ENCODE peak calls at places on chromosomes 7 and 10, in four cellular contexts. One of them, this sample, is unnamed.

GRCh38 chr7:112152186-112152585 is 54.0 kb downstream of the DOCK4 start:
- DNase-seq in HL-60: no peak
- DNase-seq in foreskin fibroblast: peak
- DNase-seq in fibroblast of pulmonary artery: no peak
- DNase-seq in this sample: no peak

GRCh38 chr10:15169555-15170407 is 1.3 kb upstream of the NMT2 start:
- DNase-seq in HL-60: no peak
- DNase-seq in foreskin fibroblast: no peak
- DNase-seq in fibroblast of pulmonary artery: no peak
- DNase-seq in this sample: no peak

GRCh38 chr7:34320926-34321609 is 336.9 kb upstream of the NPSR1 start:
- DNase-seq in HL-60: peak
- DNase-seq in foreskin fibroblast: peak
- DNase-seq in fibroblast of pulmonary artery: peak
- DNase-seq in this sample: peak

GRCh38 chr7:92489634-92490033 is 11.9 kb upstream of the ERVW-1 start:
- DNase-seq in HL-60: no peak
- DNase-seq in foreskin fibroblast: no peak
- DNase-seq in fibroblast of pulmonary artery: peak
- DNase-seq in this sample: no peak

GRCh38 chr7:4796453-4796852 is 21.0 kb downstream of the AP5Z1 start:
- DNase-seq in HL-60: no peak
- DNase-seq in foreskin fibroblast: no peak
- DNase-seq in fibroblast of pulmonary artery: no peak
- DNase-seq in this sample: no peak

GRCh38 chr7:134632937-134633540 is 13.6 kb upstream of the BPGM start:
- DNase-seq in HL-60: no peak
- DNase-seq in foreskin fibroblast: peak
- DNase-seq in fibroblast of pulmonary artery: peak
- DNase-seq in this sample: no peak

GRCh38 chr10:70212879-70213278 is 20.4 kb downstream of the PPA1 start:
- DNase-seq in HL-60: no peak
- DNase-seq in foreskin fibroblast: no peak
- DNase-seq in fibroblast of pulmonary artery: no peak
- DNase-seq in this sample: no peak

GRCh38 chr10:23314835-23315239 is 29.8 kb downstream of the C10orf67 start:
- DNase-seq in HL-60: no peak
- DNase-seq in foreskin fibroblast: peak
- DNase-seq in fibroblast of pulmonary artery: peak
- DNase-seq in this sample: peak

GRCh38 chr10:12041766-12042408 is 722 bp downstream of the UPF2 start:
- DNase-seq in HL-60: no peak
- DNase-seq in foreskin fibroblast: peak
- DNase-seq in fibroblast of pulmonary artery: peak
- DNase-seq in this sample: no peak

GRCh38 chr10:5095687-5096086 is 1.5 kb downstream of the AKR1C3 start:
- DNase-seq in HL-60: no peak
- DNase-seq in foreskin fibroblast: no peak
- DNase-seq in fibroblast of pulmonary artery: no peak
- DNase-seq in this sample: no peak

GRCh38 chr7:157969995-157970394 is 617.6 kb downstream of the PTPRN2 start:
- DNase-seq in HL-60: no peak
- DNase-seq in foreskin fibroblast: no peak
- DNase-seq in fibroblast of pulmonary artery: no peak
- DNase-seq in this sample: no peak

GRCh38 chr10:80133221-80133620 is 691 bp downstream of the PLAC9 start:
- DNase-seq in HL-60: no peak
- DNase-seq in foreskin fibroblast: peak
- DNase-seq in fibroblast of pulmonary artery: peak
- DNase-seq in this sample: no peak

GRCh38 chr10:68135922-68136718 is 26.8 kb downstream of the MYPN start:
- DNase-seq in HL-60: no peak
- DNase-seq in foreskin fibroblast: peak
- DNase-seq in fibroblast of pulmonary artery: peak
- DNase-seq in this sample: peak

GRCh38 chr10:46254467-46254866 is 32.3 kb upstream of the ANTXRL start:
- DNase-seq in HL-60: no peak
- DNase-seq in foreskin fibroblast: no peak
- DNase-seq in fibroblast of pulmonary artery: no peak
- DNase-seq in this sample: no peak

GRCh38 chr7:151062399-151063211 is 3.2 kb downstream of the SLC4A2 start:
- DNase-seq in HL-60: no peak
- DNase-seq in foreskin fibroblast: peak
- DNase-seq in fibroblast of pulmonary artery: peak
- DNase-seq in this sample: no peak

GRCh38 chr7:73971701-73972341 is 56.2 kb upstream of the ELN start:
- DNase-seq in HL-60: no peak
- DNase-seq in foreskin fibroblast: no peak
- DNase-seq in fibroblast of pulmonary artery: no peak
- DNase-seq in this sample: no peak

GRCh38 chr10:131577786-131578471 is 266.4 kb upstream of the TCERG1L start:
- DNase-seq in HL-60: no peak
- DNase-seq in foreskin fibroblast: no peak
- DNase-seq in fibroblast of pulmonary artery: no peak
- DNase-seq in this sample: no peak

GRCh38 chr7:29289156-29290021 is 94.8 kb downstream of the CHN2 start:
- DNase-seq in HL-60: peak
- DNase-seq in foreskin fibroblast: peak
- DNase-seq in fibroblast of pulmonary artery: peak
- DNase-seq in this sample: peak

GRCh38 chr7:142327555-142327954 is 69.7 kb upstream of the PRSS58 start:
- DNase-seq in HL-60: no peak
- DNase-seq in foreskin fibroblast: no peak
- DNase-seq in fibroblast of pulmonary artery: no peak
- DNase-seq in this sample: no peak

GRCh38 chr7:106166651-106167342 is 54.7 kb upstream of the SYPL1 start:
- DNase-seq in HL-60: no peak
- DNase-seq in foreskin fibroblast: peak
- DNase-seq in fibroblast of pulmonary artery: peak
- DNase-seq in this sample: peak

GRCh38 chr10:73771722-73772279 is 10.0 kb upstream of the CHCHD1 start:
- DNase-seq in HL-60: no peak
- DNase-seq in foreskin fibroblast: peak
- DNase-seq in fibroblast of pulmonary artery: peak
- DNase-seq in this sample: peak

GRCh38 chr10:86269332-86269731 is 97.3 kb downstream of the GRID1 start:
- DNase-seq in HL-60: no peak
- DNase-seq in foreskin fibroblast: no peak
- DNase-seq in fibroblast of pulmonary artery: no peak
- DNase-seq in this sample: no peak

GRCh38 chr7:10122573-10123100 is 851.0 kb upstream of the PHF14 start:
- DNase-seq in HL-60: no peak
- DNase-seq in foreskin fibroblast: no peak
- DNase-seq in fibroblast of pulmonary artery: peak
- DNase-seq in this sample: no peak

GRCh38 chr7:64574481-64575159 is 11.7 kb upstream of the ZNF680 start:
- DNase-seq in HL-60: no peak
- DNase-seq in foreskin fibroblast: peak
- DNase-seq in fibroblast of pulmonary artery: peak
- DNase-seq in this sample: no peak

GRCh38 chr7:2082357-2083038 is 150.2 kb downstream of the MAD1L1 start:
- DNase-seq in HL-60: no peak
- DNase-seq in foreskin fibroblast: peak
- DNase-seq in fibroblast of pulmonary artery: peak
- DNase-seq in this sample: peak

DNA sequence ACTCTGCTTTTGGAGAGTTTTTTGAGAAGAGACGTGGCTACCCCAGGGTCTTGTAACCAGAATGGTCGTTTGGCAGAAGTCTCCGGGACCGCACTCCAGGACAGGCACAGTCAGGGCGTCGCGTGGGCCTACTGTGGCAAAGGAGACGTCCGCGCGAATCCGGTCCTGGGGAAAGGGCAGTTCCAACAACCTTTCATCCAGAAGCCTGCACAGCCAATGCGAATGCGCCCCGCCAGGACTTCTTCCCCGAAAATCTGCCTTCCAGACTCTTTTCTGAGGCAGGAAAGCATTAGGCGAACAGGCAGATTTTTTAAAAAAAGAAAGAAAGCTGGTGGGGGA is 2.0 kb downstream of the HPSE2 start:
- DNase-seq in HL-60: no peak
- DNase-seq in foreskin fibroblast: no peak
- DNase-seq in fibroblast of pulmonary artery: no peak
- DNase-seq in this sample: no peak
- H3K4me3 ChIP-seq in HL-60: no peak
- H3K4me3 ChIP-seq in foreskin fibroblast: peak
- H3K4me3 ChIP-seq in fibroblast of pulmonary artery: peak
- H3K4me3 ChIP-seq in this sample: peak

GRCh38 chr10:125734148-125734547 is 14.6 kb downstream of the EDRF1 start:
- DNase-seq in HL-60: no peak
- DNase-seq in foreskin fibroblast: no peak
- DNase-seq in fibroblast of pulmonary artery: no peak
- DNase-seq in this sample: no peak

GRCh38 chr10:125739994-125740679 is 20.6 kb downstream of the EDRF1 start:
- DNase-seq in HL-60: no peak
- DNase-seq in foreskin fibroblast: no peak
- DNase-seq in fibroblast of pulmonary artery: no peak
- DNase-seq in this sample: no peak

DNA sequence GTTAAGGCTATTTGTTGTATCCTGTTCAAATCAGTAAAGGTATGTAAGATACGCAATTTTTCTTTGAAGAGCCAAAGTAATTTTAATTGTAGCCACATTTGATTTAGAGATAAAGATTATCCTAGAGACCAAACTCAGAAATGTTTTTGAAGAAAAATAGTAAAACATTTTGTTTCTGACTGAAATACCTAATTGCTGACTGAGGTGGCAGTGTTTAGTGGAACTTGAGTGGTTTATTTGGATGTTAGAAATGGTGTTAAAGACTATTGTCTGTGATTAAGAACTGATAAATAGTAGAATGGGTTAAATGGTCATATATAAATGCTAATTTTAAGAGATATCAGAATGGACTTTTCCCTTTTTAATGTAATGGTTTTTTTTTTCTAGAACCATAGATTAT is 15.3 kb downstream of the EDRF1 start:
- DNase-seq in HL-60: no peak
- DNase-seq in foreskin fibroblast: peak
- DNase-seq in fibroblast of pulmonary artery: no peak
- DNase-seq in this sample: no peak
- TF ChIP-seq CTCF in HL-60: no peak
- TF ChIP-seq CTCF in foreskin fibroblast: no peak
- TF ChIP-seq CTCF in fibroblast of pulmonary artery: no peak
- TF ChIP-seq CTCF in this sample: no peak

GRCh38 chr10:133357293-133358151 is at the start of gene FUOM:
- DNase-seq in HL-60: peak
- DNase-seq in foreskin fibroblast: peak
- DNase-seq in fibroblast of pulmonary artery: peak
- DNase-seq in this sample: no peak
- H3K4me3 ChIP-seq in HL-60: peak
- H3K4me3 ChIP-seq in foreskin fibroblast: peak
- H3K4me3 ChIP-seq in fibroblast of pulmonary artery: peak
- H3K4me3 ChIP-seq in this sample: peak

DNA sequence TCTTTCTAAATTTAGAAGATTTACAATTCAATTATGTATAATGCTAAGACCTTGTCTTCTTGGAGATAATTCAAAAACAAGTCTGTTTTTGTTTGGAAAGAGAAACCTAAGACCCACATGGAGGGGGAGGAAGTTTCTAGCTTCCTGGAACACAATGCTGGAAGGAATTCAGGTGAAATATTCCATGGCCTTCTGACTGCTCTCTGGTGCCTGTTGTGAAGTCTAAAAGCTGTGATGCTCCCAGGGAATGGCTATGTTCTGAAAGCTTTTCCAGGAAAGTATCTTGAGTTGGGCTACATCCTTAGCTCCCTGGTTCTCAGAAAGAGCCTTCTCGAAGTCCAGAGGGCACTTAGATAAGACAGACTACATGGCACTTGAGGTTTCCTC is 12.5 kb upstream of the PFKP start:
- DNase-seq in HL-60: no peak
- DNase-seq in foreskin fibroblast: no peak
- DNase-seq in fibroblast of pulmonary artery: peak
- DNase-seq in this sample: no peak
- TF ChIP-seq CTCF in HL-60: no peak
- TF ChIP-seq CTCF in foreskin fibroblast: no peak
- TF ChIP-seq CTCF in fibroblast of pulmonary artery: no peak
- TF ChIP-seq CTCF in this sample: no peak

DNA sequence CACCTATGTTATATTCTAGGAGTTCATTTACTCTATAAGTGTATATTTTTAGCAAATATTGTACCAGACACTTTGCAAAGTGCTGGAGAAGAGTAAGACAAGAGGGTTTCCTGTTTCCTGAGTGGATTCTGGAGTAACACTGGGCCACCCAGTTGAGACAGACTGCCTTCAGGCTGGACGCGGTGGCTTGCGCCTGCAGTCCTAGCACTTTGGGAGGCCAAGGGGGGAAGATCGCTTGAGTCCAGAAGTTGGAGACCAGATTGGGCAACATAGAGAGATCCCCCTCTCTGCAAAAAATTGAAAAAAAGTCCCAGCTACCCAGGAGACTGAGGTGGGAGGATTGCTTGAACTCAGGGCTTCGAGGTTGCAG is 772 bp upstream of the ZSCAN25 start:
- DNase-seq in HL-60: no peak
- DNase-seq in foreskin fibroblast: no peak
- DNase-seq in fibroblast of pulmonary artery: no peak
- DNase-seq in this sample: no peak
- H3K4me3 ChIP-seq in HL-60: peak
- H3K4me3 ChIP-seq in foreskin fibroblast: peak
- H3K4me3 ChIP-seq in fibroblast of pulmonary artery: peak
- H3K4me3 ChIP-seq in this sample: peak

This sample was measured in astrocyte of the cerebellum.